ENCODE peak calls at places on chromosomes 6 and 20, in four cellular contexts. Y is Peyer's patch, A is HepG2, B is neural progenitor cell. G is an unnamed sample. For H3K27me3, the result is how much of the 10 kb centered on the place peaks cover.

GRCh38 chr20:37480915-37481314 is 40.1 kb upstream of the NNAT start:
- DNase-seq in Y (no peak), A (no peak), B (no peak), G (no peak)

GRCh38 chr6:35164868-35165267 is 23.7 kb upstream of the TCP11 start:
- DNase-seq in Y (no peak), A (no peak), B (no peak), G (no peak)

GRCh38 chr6:113047148-113047547 is 700.0 kb downstream of the RFPL4B start:
- DNase-seq in Y (no peak), A (no peak), B (no peak), G (no peak)

GRCh38 chr20:1944345-1945099 is 49.3 kb downstream of the SIRPA start:
- DNase-seq in Y (no peak), A (no peak), B (no peak), G (no peak)

GRCh38 chr6:136523196-136523595 is 27.0 kb downstream of the MAP7 start:
- DNase-seq in Y (no peak), A (no peak), B (no peak), G (no peak)

GRCh38 chr20:62677678-62678077 is 31.0 kb upstream of the NTSR1 start:
- DNase-seq in Y (no peak), A (no peak), B (no peak), G (no peak)

GRCh38 chr6:63023726-63024125 is 187.5 kb upstream of the FKBP1C start:
- DNase-seq in Y (no peak), A (no peak), B (no peak), G (no peak)

GRCh38 chr20:22575087-22575721 is 9.2 kb downstream of the FOXA2 start:
- DNase-seq in Y (no peak), A (peak), B (peak), G (no peak)

GRCh38 chr6:136657629-136658028 is 107.4 kb upstream of the MAP7 start:
- DNase-seq in Y (no peak), A (no peak), B (no peak), G (no peak)

GRCh38 chr20:44734938-44735337 is 10.7 kb upstream of the KCNK15 start:
- DNase-seq in Y (no peak), A (no peak), B (peak), G (no peak)

GRCh38 chr20:17314262-17314661 is 87.4 kb downstream of the PCSK2 start:
- DNase-seq in Y (no peak), A (no peak), B (no peak), G (no peak)
- H3K27me3 ChIP-seq in Y (under half), A (under half), B (under half), G (under half)

DNA sequence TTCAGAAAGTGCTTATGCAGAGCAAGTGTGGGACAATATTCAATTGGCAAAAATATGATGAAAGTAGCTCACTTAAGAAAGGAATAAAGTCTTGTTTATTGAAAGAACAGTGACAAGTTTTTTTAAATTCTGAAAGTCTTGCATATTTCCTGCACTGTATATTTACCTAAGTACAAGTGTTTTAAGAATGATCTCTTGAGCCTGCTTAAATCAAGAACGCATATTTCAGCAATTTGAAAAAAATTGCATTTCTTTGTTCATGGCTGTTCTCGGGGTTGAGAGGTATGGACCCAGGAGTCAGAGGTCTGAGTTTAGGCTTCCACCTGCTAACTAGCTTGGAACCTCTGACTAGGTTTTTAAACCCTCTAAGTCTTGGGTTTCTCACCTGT is 27.4 kb downstream of the SLC22A3 start:
- DNase-seq in Y (no peak), A (no peak), B (no peak), G (no peak)
- TF ChIP-seq CTCF in Y (no peak), A (no peak), B (no peak), G (no peak)

GRCh38 chr6:37988131-37988530 is 168.6 kb downstream of the ZFAND3 start:
- DNase-seq in Y (no peak), A (peak), B (no peak), G (no peak)

GRCh38 chr6:37990762-37991525 is 171.4 kb downstream of the ZFAND3 start:
- DNase-seq in Y (no peak), A (no peak), B (peak), G (no peak)

GRCh38 chr6:37987559-37987958 is 168.0 kb downstream of the ZFAND3 start:
- DNase-seq in Y (no peak), A (peak), B (no peak), G (no peak)

GRCh38 chr6:37987008-37987407 is 167.5 kb downstream of the ZFAND3 start:
- DNase-seq in Y (no peak), A (no peak), B (no peak), G (no peak)

DNA sequence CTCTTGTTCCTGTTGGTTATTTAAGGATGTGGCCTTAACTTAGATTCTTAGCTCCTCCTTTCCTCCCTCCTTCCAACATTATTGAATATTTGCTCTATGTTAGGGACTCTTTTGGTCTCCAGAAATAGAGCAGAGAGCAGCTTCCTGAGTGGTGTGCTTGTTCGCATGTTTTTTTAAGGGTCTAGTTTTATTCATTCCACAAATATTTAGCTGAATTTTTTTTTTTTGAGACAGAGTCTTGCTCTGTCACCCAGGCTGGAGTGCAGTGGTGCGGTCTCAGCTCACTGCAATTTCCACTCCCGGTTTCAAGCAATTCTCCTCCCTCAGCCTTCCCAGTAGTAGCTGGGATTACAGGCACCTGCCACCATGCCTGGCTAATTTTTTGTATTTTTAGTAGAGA is 169.2 kb downstream of the ZFAND3 start:
- DNase-seq in Y (no peak), A (no peak), B (no peak), G (no peak)
- H3K27me3 ChIP-seq in Y (under half), A (under half), B (under half), G (under half)

DNA sequence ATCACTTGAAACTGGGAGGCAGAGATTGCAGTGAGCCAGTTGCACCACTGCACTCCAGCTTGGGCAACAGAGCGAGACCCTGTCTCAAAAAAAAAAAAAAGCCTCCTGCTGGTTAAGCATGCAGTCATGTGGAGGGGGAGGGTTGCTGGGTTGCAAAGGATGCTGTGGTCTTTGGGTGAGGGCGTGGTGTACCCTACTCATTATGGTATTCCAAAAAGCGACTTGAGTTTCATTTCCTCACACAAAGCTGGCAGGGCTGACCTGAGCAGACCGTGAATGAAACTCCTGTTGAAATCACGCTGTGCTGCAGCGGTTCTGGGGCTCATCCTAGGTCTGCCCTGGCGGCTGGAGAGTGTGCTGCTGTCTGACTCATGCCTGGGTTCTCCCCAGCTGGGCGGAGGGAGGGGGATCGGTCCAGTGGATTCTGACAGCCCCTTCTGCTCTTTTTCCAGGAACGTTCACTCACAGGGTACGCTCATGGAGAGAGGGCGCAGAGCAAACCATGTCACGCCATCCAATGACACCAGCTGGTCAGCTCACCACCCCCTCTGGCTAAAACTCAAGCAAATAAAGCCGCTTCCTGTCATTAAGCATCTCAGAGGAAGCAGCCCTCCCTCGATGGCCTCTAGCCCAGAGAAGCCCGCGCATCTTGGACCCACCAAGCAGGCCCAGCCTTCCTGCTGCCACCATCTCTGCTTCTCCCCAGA is 166.2 kb downstream of the SCML4 start:
- DNase-seq in Y (peak), A (no peak), B (no peak), G (peak)
- TF ChIP-seq CTCF in Y (peak), A (no peak), B (no peak), G (peak)

DNA sequence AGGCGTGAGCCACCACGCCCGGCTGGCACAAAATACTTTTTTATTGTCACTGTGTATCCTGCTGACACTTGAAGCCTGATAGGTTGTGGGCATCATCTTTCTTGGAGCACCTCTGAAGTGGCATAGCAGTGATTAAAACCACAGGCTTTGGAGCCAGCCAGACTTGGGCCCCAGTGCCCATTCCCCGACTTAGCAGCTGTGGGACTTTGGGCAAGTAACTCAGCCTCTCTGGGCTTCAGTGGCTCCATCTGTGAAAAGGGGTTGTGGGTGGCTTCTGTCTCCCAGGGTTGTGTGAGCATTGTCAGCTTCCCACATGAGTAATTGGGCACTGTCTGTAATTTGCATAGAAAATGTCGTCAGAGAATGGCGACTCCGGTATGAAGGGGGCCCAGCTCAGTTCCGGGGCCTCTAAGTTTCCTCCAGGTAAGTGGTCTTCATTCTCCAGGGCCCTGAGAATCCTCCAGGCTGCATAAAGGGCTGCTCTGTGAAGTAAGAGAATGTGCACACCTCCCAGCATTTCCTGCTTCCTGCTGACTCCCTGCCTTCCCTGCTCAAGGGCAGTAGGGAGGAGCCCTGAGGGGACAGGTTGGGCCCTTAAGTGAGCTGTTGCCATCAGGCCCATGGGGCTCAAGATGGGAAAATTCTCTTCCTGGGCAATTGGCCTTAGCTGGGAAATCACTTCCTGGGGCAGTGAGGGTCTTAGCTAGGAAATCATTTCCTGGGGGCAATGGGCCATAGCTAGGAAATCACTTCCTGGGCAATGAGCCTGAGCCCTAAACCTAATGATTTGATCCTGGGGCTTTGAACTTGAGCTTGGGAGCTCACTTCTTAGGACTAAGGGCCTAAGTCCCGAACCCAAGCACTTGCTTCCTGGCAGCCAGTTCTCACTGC is 27.2 kb downstream of the ARHGAP40 start:
- DNase-seq in Y (no peak), A (no peak), B (no peak), G (no peak)
- H3K27me3 ChIP-seq in Y (under half), A (under half), B (under half), G (under half)

G was measured in lower lobe of right lung.